ENCODE peak calls at places on chromosomes 12 and 14, in seven cellular contexts. One of them, this sample, is unnamed.
A peak's percentile ranks its signal among the peaks of the same experiment; 100 is the strongest.

GRCh38 chr14:51897791-51898190 is 37.4 kb downstream of the GNG2 start:
- DNase-seq in CD4-positive, alpha-beta T cell: no peak
- DNase-seq in body of pancreas: no peak
- DNase-seq in psoas muscle: no peak
- DNase-seq in cardiac muscle cell: no peak
- DNase-seq in hepatocyte: no peak
- DNase-seq in thoracic aorta: no peak
- DNase-seq in this sample: no peak

GRCh38 chr14:33210304-33210703 is 271.6 kb downstream of the NPAS3 start:
- DNase-seq in CD4-positive, alpha-beta T cell: no peak
- DNase-seq in body of pancreas: no peak
- DNase-seq in psoas muscle: no peak
- DNase-seq in cardiac muscle cell: peak; percentile 38
- DNase-seq in hepatocyte: peak; percentile 38
- DNase-seq in thoracic aorta: no peak
- DNase-seq in this sample: no peak

GRCh38 chr14:62126885-62127478 is 364.8 kb downstream of the SNAPC1 start:
- DNase-seq in CD4-positive, alpha-beta T cell: no peak
- DNase-seq in body of pancreas: peak; percentile 22
- DNase-seq in psoas muscle: no peak
- DNase-seq in cardiac muscle cell: peak; percentile 72
- DNase-seq in hepatocyte: peak; percentile 61
- DNase-seq in thoracic aorta: no peak
- DNase-seq in this sample: no peak

GRCh38 chr14:68089146-68089715 is 269.7 kb downstream of the RAD51B start:
- DNase-seq in CD4-positive, alpha-beta T cell: no peak
- DNase-seq in body of pancreas: no peak
- DNase-seq in psoas muscle: no peak
- DNase-seq in cardiac muscle cell: peak; percentile 65
- DNase-seq in hepatocyte: no peak
- DNase-seq in thoracic aorta: no peak
- DNase-seq in this sample: no peak

GRCh38 chr12:28191018-28191595 is 851 bp downstream of the CCDC91 start:
- DNase-seq in CD4-positive, alpha-beta T cell: peak; percentile 14
- DNase-seq in body of pancreas: no peak
- DNase-seq in psoas muscle: no peak
- DNase-seq in cardiac muscle cell: no peak
- DNase-seq in hepatocyte: no peak
- DNase-seq in thoracic aorta: peak; percentile 25
- DNase-seq in this sample: peak; percentile 51

GRCh38 chr12:90015228-90015627 is 306.6 kb upstream of the ATP2B1 start:
- DNase-seq in CD4-positive, alpha-beta T cell: no peak
- DNase-seq in body of pancreas: no peak
- DNase-seq in psoas muscle: no peak
- DNase-seq in cardiac muscle cell: peak; percentile 55
- DNase-seq in hepatocyte: no peak
- DNase-seq in thoracic aorta: no peak
- DNase-seq in this sample: no peak

GRCh38 chr12:109299849-109300248 is 9.2 kb downstream of the FOXN4 start:
- DNase-seq in CD4-positive, alpha-beta T cell: no peak
- DNase-seq in body of pancreas: no peak
- DNase-seq in psoas muscle: no peak
- DNase-seq in cardiac muscle cell: no peak
- DNase-seq in hepatocyte: no peak
- DNase-seq in thoracic aorta: no peak
- DNase-seq in this sample: no peak

GRCh38 chr12:124797321-124797720 is 66.3 kb downstream of the SCARB1 start:
- DNase-seq in CD4-positive, alpha-beta T cell: no peak
- DNase-seq in body of pancreas: no peak
- DNase-seq in psoas muscle: no peak
- DNase-seq in cardiac muscle cell: no peak
- DNase-seq in hepatocyte: no peak
- DNase-seq in thoracic aorta: no peak
- DNase-seq in this sample: no peak

GRCh38 chr12:526089-526488 is 66.3 kb downstream of the B4GALNT3 start:
- DNase-seq in CD4-positive, alpha-beta T cell: no peak
- DNase-seq in body of pancreas: no peak
- DNase-seq in psoas muscle: no peak
- DNase-seq in cardiac muscle cell: no peak
- DNase-seq in hepatocyte: no peak
- DNase-seq in thoracic aorta: no peak
- DNase-seq in this sample: no peak

DNA sequence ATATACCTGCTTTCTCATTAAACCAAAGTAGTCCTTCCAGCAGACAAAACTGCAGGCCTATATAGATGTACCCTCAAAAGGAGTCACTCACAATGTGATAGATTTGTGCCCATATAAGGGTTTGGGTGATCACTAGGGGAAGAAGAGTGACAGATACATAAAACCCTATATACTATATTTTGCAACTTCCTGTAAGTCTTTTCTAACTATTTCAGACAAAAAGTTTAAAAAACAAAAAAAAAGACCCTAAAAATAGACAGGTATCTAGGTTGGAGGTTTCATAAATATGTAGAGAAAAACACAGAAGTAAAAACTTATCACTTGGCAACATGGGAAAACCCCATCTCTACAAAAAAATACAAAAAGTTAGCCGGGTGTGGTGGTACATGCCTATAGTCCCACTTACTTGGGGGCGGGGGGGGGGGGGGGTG is 3.0 kb downstream of the VCPKMT start:
- DNase-seq in CD4-positive, alpha-beta T cell: no peak
- DNase-seq in body of pancreas: no peak
- DNase-seq in psoas muscle: no peak
- DNase-seq in cardiac muscle cell: no peak
- DNase-seq in hepatocyte: no peak
- DNase-seq in thoracic aorta: no peak
- DNase-seq in this sample: no peak
- H3K27ac ChIP-seq in CD4-positive, alpha-beta T cell: no peak overlapping the region
- H3K27ac ChIP-seq in body of pancreas: no peak overlapping the region
- H3K27ac ChIP-seq in psoas muscle: no peak overlapping the region
- H3K27ac ChIP-seq in cardiac muscle cell: no peak overlapping the region
- H3K27ac ChIP-seq in hepatocyte: no peak overlapping the region
- H3K27ac ChIP-seq in thoracic aorta: no peak overlapping the region
- H3K27ac ChIP-seq in this sample: no peak overlapping the region

GRCh38 chr14:50225067-50225973 is 6.1 kb downstream of the SOS2 start:
- DNase-seq in CD4-positive, alpha-beta T cell: no peak
- DNase-seq in body of pancreas: peak; percentile 59
- DNase-seq in psoas muscle: no peak
- DNase-seq in cardiac muscle cell: peak; percentile 88
- DNase-seq in hepatocyte: no peak
- DNase-seq in thoracic aorta: no peak
- DNase-seq in this sample: no peak

GRCh38 chr14:50228313-50228712 is 3.1 kb downstream of the SOS2 start:
- DNase-seq in CD4-positive, alpha-beta T cell: no peak
- DNase-seq in body of pancreas: no peak
- DNase-seq in psoas muscle: no peak
- DNase-seq in cardiac muscle cell: no peak
- DNase-seq in hepatocyte: no peak
- DNase-seq in thoracic aorta: no peak
- DNase-seq in this sample: no peak

GRCh38 chr14:50222061-50222613 is 9.2 kb downstream of the SOS2 start:
- DNase-seq in CD4-positive, alpha-beta T cell: no peak
- DNase-seq in body of pancreas: no peak
- DNase-seq in psoas muscle: no peak
- DNase-seq in cardiac muscle cell: no peak
- DNase-seq in hepatocyte: no peak
- DNase-seq in thoracic aorta: no peak
- DNase-seq in this sample: no peak

GRCh38 chr14:50229646-50230045 is 1.7 kb downstream of the SOS2 start:
- DNase-seq in CD4-positive, alpha-beta T cell: no peak
- DNase-seq in body of pancreas: no peak
- DNase-seq in psoas muscle: no peak
- DNase-seq in cardiac muscle cell: no peak
- DNase-seq in hepatocyte: no peak
- DNase-seq in thoracic aorta: no peak
- DNase-seq in this sample: no peak

GRCh38 chr14:50225974-50226297 is 5.4 kb downstream of the SOS2 start:
- DNase-seq in CD4-positive, alpha-beta T cell: no peak
- DNase-seq in body of pancreas: no peak
- DNase-seq in psoas muscle: no peak
- DNase-seq in cardiac muscle cell: no peak
- DNase-seq in hepatocyte: no peak
- DNase-seq in thoracic aorta: no peak
- DNase-seq in this sample: no peak
- H3K27ac ChIP-seq in CD4-positive, alpha-beta T cell: no peak overlapping the region
- H3K27ac ChIP-seq in body of pancreas: peak overlapping the region; percentile 64
- H3K27ac ChIP-seq in psoas muscle: peak overlapping the region; percentile 64
- H3K27ac ChIP-seq in cardiac muscle cell: peak overlapping the region; percentile 42
- H3K27ac ChIP-seq in hepatocyte: no peak overlapping the region
- H3K27ac ChIP-seq in thoracic aorta: peak overlapping the region; percentile 42
- H3K27ac ChIP-seq in this sample: no peak overlapping the region

GRCh38 chr12:1663440-1664132 is 27.3 kb upstream of the ADIPOR2 start:
- DNase-seq in CD4-positive, alpha-beta T cell: no peak
- DNase-seq in body of pancreas: no peak
- DNase-seq in psoas muscle: no peak
- DNase-seq in cardiac muscle cell: no peak
- DNase-seq in hepatocyte: no peak
- DNase-seq in thoracic aorta: no peak
- DNase-seq in this sample: no peak
- H3K27ac ChIP-seq in CD4-positive, alpha-beta T cell: no peak overlapping the region
- H3K27ac ChIP-seq in body of pancreas: peak overlapping the region; percentile 81
- H3K27ac ChIP-seq in psoas muscle: no peak overlapping the region
- H3K27ac ChIP-seq in cardiac muscle cell: no peak overlapping the region
- H3K27ac ChIP-seq in hepatocyte: peak overlapping the region; percentile 93
- H3K27ac ChIP-seq in thoracic aorta: no peak overlapping the region
- H3K27ac ChIP-seq in this sample: peak overlapping the region; percentile 78

GRCh38 chr14:95478818-95479217 is 37.6 kb downstream of the SYNE3 start:
- DNase-seq in CD4-positive, alpha-beta T cell: no peak
- DNase-seq in body of pancreas: no peak
- DNase-seq in psoas muscle: no peak
- DNase-seq in cardiac muscle cell: no peak
- DNase-seq in hepatocyte: no peak
- DNase-seq in thoracic aorta: no peak
- DNase-seq in this sample: no peak

GRCh38 chr14:95480887-95481226 is 35.6 kb downstream of the SYNE3 start:
- DNase-seq in CD4-positive, alpha-beta T cell: no peak
- DNase-seq in body of pancreas: no peak
- DNase-seq in psoas muscle: no peak
- DNase-seq in cardiac muscle cell: no peak
- DNase-seq in hepatocyte: no peak
- DNase-seq in thoracic aorta: no peak
- DNase-seq in this sample: no peak

GRCh38 chr14:95479494-95479893 is 37.0 kb downstream of the SYNE3 start:
- DNase-seq in CD4-positive, alpha-beta T cell: no peak
- DNase-seq in body of pancreas: no peak
- DNase-seq in psoas muscle: no peak
- DNase-seq in cardiac muscle cell: no peak
- DNase-seq in hepatocyte: no peak
- DNase-seq in thoracic aorta: no peak
- DNase-seq in this sample: no peak

GRCh38 chr14:95481391-95482022 is 34.9 kb downstream of the SYNE3 start:
- DNase-seq in CD4-positive, alpha-beta T cell: no peak
- DNase-seq in body of pancreas: no peak
- DNase-seq in psoas muscle: peak; percentile 51
- DNase-seq in cardiac muscle cell: no peak
- DNase-seq in hepatocyte: no peak
- DNase-seq in thoracic aorta: no peak
- DNase-seq in this sample: no peak

GRCh38 chr14:95480109-95480886 is 36.2 kb downstream of the SYNE3 start:
- DNase-seq in CD4-positive, alpha-beta T cell: no peak
- DNase-seq in body of pancreas: peak; percentile 56
- DNase-seq in psoas muscle: peak; percentile 91
- DNase-seq in cardiac muscle cell: peak; percentile 28
- DNase-seq in hepatocyte: no peak
- DNase-seq in thoracic aorta: no peak
- DNase-seq in this sample: no peak
- H3K27ac ChIP-seq in CD4-positive, alpha-beta T cell: peak overlapping the region; percentile 54
- H3K27ac ChIP-seq in body of pancreas: no peak overlapping the region
- H3K27ac ChIP-seq in psoas muscle: peak overlapping the region; percentile 9
- H3K27ac ChIP-seq in cardiac muscle cell: no peak overlapping the region
- H3K27ac ChIP-seq in hepatocyte: no peak overlapping the region
- H3K27ac ChIP-seq in thoracic aorta: no peak overlapping the region
- H3K27ac ChIP-seq in this sample: no peak overlapping the region

This sample was measured in caudate nucleus.